ENCODE peak calls at places on chromosomes 1 and 21, in five cellular contexts. One of them, this sample, is unnamed.

GRCh38 chr1:195733826-195734225 is 874.4 kb downstream of the KCNT2 start:
- DNase-seq in adrenal gland: no peak
- DNase-seq in neuronal stem cell: no peak
- DNase-seq in CD8-positive, alpha-beta T cell: no peak
- DNase-seq in Panc1: no peak
- DNase-seq in this sample: peak; percentile 31

GRCh38 chr1:34929853-34930701 is 627 bp upstream of the DLGAP3 start:
- DNase-seq in adrenal gland: no peak
- DNase-seq in neuronal stem cell: peak; percentile 51
- DNase-seq in CD8-positive, alpha-beta T cell: no peak
- DNase-seq in Panc1: no peak
- DNase-seq in this sample: no peak

GRCh38 chr1:199931666-199932377 is 95.7 kb upstream of the NR5A2 start:
- DNase-seq in adrenal gland: no peak
- DNase-seq in neuronal stem cell: no peak
- DNase-seq in CD8-positive, alpha-beta T cell: no peak
- DNase-seq in Panc1: peak; percentile 52
- DNase-seq in this sample: no peak

GRCh38 chr1:164163291-164163845 is 395.6 kb upstream of the PBX1 start:
- DNase-seq in adrenal gland: no peak
- DNase-seq in neuronal stem cell: no peak
- DNase-seq in CD8-positive, alpha-beta T cell: no peak
- DNase-seq in Panc1: no peak
- DNase-seq in this sample: no peak

GRCh38 chr1:19057784-19058475 is 101.5 kb upstream of the IFFO2 start:
- DNase-seq in adrenal gland: no peak
- DNase-seq in neuronal stem cell: no peak
- DNase-seq in CD8-positive, alpha-beta T cell: no peak
- DNase-seq in Panc1: no peak
- DNase-seq in this sample: no peak

GRCh38 chr1:192565946-192566345 is 9.6 kb upstream of the RGS1 start:
- DNase-seq in adrenal gland: no peak
- DNase-seq in neuronal stem cell: no peak
- DNase-seq in CD8-positive, alpha-beta T cell: no peak
- DNase-seq in Panc1: no peak
- DNase-seq in this sample: no peak

GRCh38 chr1:203888807-203889251 is 27.4 kb downstream of the SNRPE start:
- DNase-seq in adrenal gland: no peak
- DNase-seq in neuronal stem cell: no peak
- DNase-seq in CD8-positive, alpha-beta T cell: no peak
- DNase-seq in Panc1: peak; percentile 56
- DNase-seq in this sample: no peak

GRCh38 chr1:53046930-53047329 is 15.1 kb upstream of the PODN start:
- DNase-seq in adrenal gland: no peak
- DNase-seq in neuronal stem cell: no peak
- DNase-seq in CD8-positive, alpha-beta T cell: no peak
- DNase-seq in Panc1: no peak
- DNase-seq in this sample: no peak

GRCh38 chr1:22053018-22053860 is 730 bp downstream of the CDC42 start:
- DNase-seq in adrenal gland: peak; percentile 66
- DNase-seq in neuronal stem cell: peak; percentile 53
- DNase-seq in CD8-positive, alpha-beta T cell: peak; percentile 19
- DNase-seq in Panc1: peak; percentile 36
- DNase-seq in this sample: no peak

GRCh38 chr21:15732290-15732995 is 2.7 kb downstream of the USP25 start:
- DNase-seq in adrenal gland: no peak
- DNase-seq in neuronal stem cell: no peak
- DNase-seq in CD8-positive, alpha-beta T cell: no peak
- DNase-seq in Panc1: no peak
- DNase-seq in this sample: no peak

GRCh38 chr1:212954514-212954913 is 4.2 kb downstream of the VASH2 start:
- DNase-seq in adrenal gland: no peak
- DNase-seq in neuronal stem cell: no peak
- DNase-seq in CD8-positive, alpha-beta T cell: no peak
- DNase-seq in Panc1: no peak
- DNase-seq in this sample: no peak

GRCh38 chr1:40372658-40373322 is 737 bp upstream of the SMAP2 start:
- DNase-seq in adrenal gland: peak; percentile 33
- DNase-seq in neuronal stem cell: no peak
- DNase-seq in CD8-positive, alpha-beta T cell: no peak
- DNase-seq in Panc1: no peak
- DNase-seq in this sample: no peak

GRCh38 chr1:198959032-198959431 is 320.2 kb downstream of the PTPRC start:
- DNase-seq in adrenal gland: no peak
- DNase-seq in neuronal stem cell: no peak
- DNase-seq in CD8-positive, alpha-beta T cell: no peak
- DNase-seq in Panc1: no peak
- DNase-seq in this sample: no peak

GRCh38 chr1:50333595-50333974 is 89.7 kb downstream of the DMRTA2 start:
- DNase-seq in adrenal gland: peak; percentile 16
- DNase-seq in neuronal stem cell: peak; percentile 57
- DNase-seq in CD8-positive, alpha-beta T cell: peak; percentile 9
- DNase-seq in Panc1: no peak
- DNase-seq in this sample: no peak

GRCh38 chr1:17958704-17959103 is 148.9 kb upstream of the IGSF21 start:
- DNase-seq in adrenal gland: no peak
- DNase-seq in neuronal stem cell: no peak
- DNase-seq in CD8-positive, alpha-beta T cell: no peak
- DNase-seq in Panc1: no peak
- DNase-seq in this sample: no peak

GRCh38 chr1:235675152-235675890 is 25.7 kb upstream of the GNG4 start:
- DNase-seq in adrenal gland: no peak
- DNase-seq in neuronal stem cell: no peak
- DNase-seq in CD8-positive, alpha-beta T cell: no peak
- DNase-seq in Panc1: no peak
- DNase-seq in this sample: no peak

GRCh38 chr1:160101037-160101716 is 2.8 kb upstream of the IGSF8 start:
- DNase-seq in adrenal gland: peak; percentile 85
- DNase-seq in neuronal stem cell: peak; percentile 73
- DNase-seq in CD8-positive, alpha-beta T cell: peak; percentile 54
- DNase-seq in Panc1: no peak
- DNase-seq in this sample: no peak

GRCh38 chr1:179310271-179310670 is 16.7 kb downstream of the SOAT1 start:
- DNase-seq in adrenal gland: no peak
- DNase-seq in neuronal stem cell: no peak
- DNase-seq in CD8-positive, alpha-beta T cell: no peak
- DNase-seq in Panc1: no peak
- DNase-seq in this sample: no peak

GRCh38 chr1:238951809-238952208 is 434.6 kb upstream of the CHRM3 start:
- DNase-seq in adrenal gland: peak; percentile 21
- DNase-seq in neuronal stem cell: no peak
- DNase-seq in CD8-positive, alpha-beta T cell: no peak
- DNase-seq in Panc1: peak; percentile 50
- DNase-seq in this sample: no peak

GRCh38 chr1:201463071-201463552 is 5.9 kb downstream of the PHLDA3 start:
- DNase-seq in adrenal gland: no peak
- DNase-seq in neuronal stem cell: no peak
- DNase-seq in CD8-positive, alpha-beta T cell: no peak
- DNase-seq in Panc1: no peak
- DNase-seq in this sample: no peak

GRCh38 chr1:6547301-6547700 is 7.0 kb downstream of the NOL9 start:
- DNase-seq in adrenal gland: no peak
- DNase-seq in neuronal stem cell: no peak
- DNase-seq in CD8-positive, alpha-beta T cell: no peak
- DNase-seq in Panc1: no peak
- DNase-seq in this sample: no peak

GRCh38 chr1:11617314-11617713 is 36.9 kb downstream of the FBXO2 start:
- DNase-seq in adrenal gland: no peak
- DNase-seq in neuronal stem cell: no peak
- DNase-seq in CD8-positive, alpha-beta T cell: no peak
- DNase-seq in Panc1: no peak
- DNase-seq in this sample: no peak

GRCh38 chr1:201813226-201813625 is 15.7 kb upstream of the IPO9 start:
- DNase-seq in adrenal gland: no peak
- DNase-seq in neuronal stem cell: no peak
- DNase-seq in CD8-positive, alpha-beta T cell: no peak
- DNase-seq in Panc1: no peak
- DNase-seq in this sample: no peak

GRCh38 chr1:11407301-11407994 is 71.5 kb upstream of the DISP3 start:
- DNase-seq in adrenal gland: no peak
- DNase-seq in neuronal stem cell: no peak
- DNase-seq in CD8-positive, alpha-beta T cell: no peak
- DNase-seq in Panc1: no peak
- DNase-seq in this sample: no peak

GRCh38 chr1:208595745-208596144 is 351.6 kb upstream of the PLXNA2 start:
- DNase-seq in adrenal gland: peak; percentile 55
- DNase-seq in neuronal stem cell: no peak
- DNase-seq in CD8-positive, alpha-beta T cell: no peak
- DNase-seq in Panc1: no peak
- DNase-seq in this sample: no peak

GRCh38 chr1:240998024-240998423 is 359.0 kb downstream of the RGS7 start:
- DNase-seq in adrenal gland: no peak
- DNase-seq in neuronal stem cell: no peak
- DNase-seq in CD8-positive, alpha-beta T cell: no peak
- DNase-seq in Panc1: no peak
- DNase-seq in this sample: no peak

GRCh38 chr1:29802181-29803068 is 566.1 kb downstream of the PTPRU start:
- DNase-seq in adrenal gland: no peak
- DNase-seq in neuronal stem cell: no peak
- DNase-seq in CD8-positive, alpha-beta T cell: no peak
- DNase-seq in Panc1: no peak
- DNase-seq in this sample: no peak

GRCh38 chr21:43740497-43741156 is 21.7 kb downstream of the PDXK start:
- DNase-seq in adrenal gland: no peak
- DNase-seq in neuronal stem cell: peak; percentile 53
- DNase-seq in CD8-positive, alpha-beta T cell: no peak
- DNase-seq in Panc1: no peak
- DNase-seq in this sample: no peak

GRCh38 chr1:98147280-98147679 is 226.4 kb upstream of the DPYD start:
- DNase-seq in adrenal gland: no peak
- DNase-seq in neuronal stem cell: no peak
- DNase-seq in CD8-positive, alpha-beta T cell: no peak
- DNase-seq in Panc1: no peak
- DNase-seq in this sample: no peak

GRCh38 chr1:21568006-21568746 is 59.0 kb downstream of the ALPL start:
- DNase-seq in adrenal gland: no peak
- DNase-seq in neuronal stem cell: no peak
- DNase-seq in CD8-positive, alpha-beta T cell: no peak
- DNase-seq in Panc1: no peak
- DNase-seq in this sample: no peak

GRCh38 chr1:23483327-23484252 is at the start of gene ASAP3:
- DNase-seq in adrenal gland: peak; percentile 75
- DNase-seq in neuronal stem cell: peak; percentile 38
- DNase-seq in CD8-positive, alpha-beta T cell: no peak
- DNase-seq in Panc1: no peak
- DNase-seq in this sample: no peak
- H3K4me1 ChIP-seq in adrenal gland: peaks cover 37% of the 10 kb centered on the region
- H3K4me1 ChIP-seq in neuronal stem cell: peaks cover 8% of the 10 kb centered on the region
- H3K4me1 ChIP-seq in CD8-positive, alpha-beta T cell: peaks cover 12% of the 10 kb centered on the region
- H3K4me1 ChIP-seq in Panc1: peaks cover 20% of the 10 kb centered on the region
- H3K4me1 ChIP-seq in this sample: peaks cover 5% of the 10 kb centered on the region

DNA sequence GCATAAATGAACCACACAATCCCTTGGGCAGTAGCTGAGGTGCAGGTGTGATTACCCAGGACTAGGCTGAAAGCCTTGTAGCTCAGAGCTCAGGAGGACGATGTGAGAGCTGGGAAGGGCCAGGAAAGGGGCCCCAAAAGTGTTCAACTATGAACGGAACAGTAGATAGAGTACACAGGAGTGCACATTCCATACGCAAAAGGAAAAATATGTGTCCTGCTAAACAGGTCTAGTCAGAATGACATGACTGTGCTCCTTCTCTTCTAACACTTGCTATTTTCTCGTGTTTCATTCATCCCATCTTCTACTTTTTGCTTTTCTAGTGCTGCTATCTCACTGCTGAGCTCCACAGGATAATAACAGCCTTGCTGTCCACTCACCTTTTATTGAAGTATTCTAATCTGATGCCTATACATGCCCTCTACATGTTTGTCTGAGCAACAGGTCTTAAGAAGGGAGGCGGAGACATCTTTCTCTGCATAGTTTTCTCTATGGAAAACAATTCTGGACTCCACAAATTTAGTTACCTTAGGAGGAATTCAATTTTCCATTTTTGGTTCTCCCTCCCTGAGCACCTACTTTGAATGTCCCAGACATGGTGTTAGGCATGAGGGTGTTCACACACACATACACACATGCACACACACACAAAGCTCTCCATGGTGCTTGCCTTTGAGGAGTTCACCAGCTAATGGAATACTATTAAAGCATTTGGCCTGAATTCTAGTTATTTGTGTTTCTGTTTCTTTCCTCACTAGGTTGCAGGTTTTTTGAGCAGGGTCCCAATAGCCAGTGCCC is 3.4 kb downstream of the S100A10 start:
- DNase-seq in adrenal gland: no peak
- DNase-seq in neuronal stem cell: no peak
- DNase-seq in CD8-positive, alpha-beta T cell: no peak
- DNase-seq in Panc1: no peak
- DNase-seq in this sample: no peak
- H3K27me3 ChIP-seq in adrenal gland: no peaks in the 10 kb centered on the region
- H3K27me3 ChIP-seq in neuronal stem cell: peaks cover 9% of the 10 kb centered on the region
- H3K27me3 ChIP-seq in CD8-positive, alpha-beta T cell: no peaks in the 10 kb centered on the region
- H3K27me3 ChIP-seq in Panc1: no peaks in the 10 kb centered on the region
- H3K27me3 ChIP-seq in this sample: no peaks in the 10 kb centered on the region

DNA sequence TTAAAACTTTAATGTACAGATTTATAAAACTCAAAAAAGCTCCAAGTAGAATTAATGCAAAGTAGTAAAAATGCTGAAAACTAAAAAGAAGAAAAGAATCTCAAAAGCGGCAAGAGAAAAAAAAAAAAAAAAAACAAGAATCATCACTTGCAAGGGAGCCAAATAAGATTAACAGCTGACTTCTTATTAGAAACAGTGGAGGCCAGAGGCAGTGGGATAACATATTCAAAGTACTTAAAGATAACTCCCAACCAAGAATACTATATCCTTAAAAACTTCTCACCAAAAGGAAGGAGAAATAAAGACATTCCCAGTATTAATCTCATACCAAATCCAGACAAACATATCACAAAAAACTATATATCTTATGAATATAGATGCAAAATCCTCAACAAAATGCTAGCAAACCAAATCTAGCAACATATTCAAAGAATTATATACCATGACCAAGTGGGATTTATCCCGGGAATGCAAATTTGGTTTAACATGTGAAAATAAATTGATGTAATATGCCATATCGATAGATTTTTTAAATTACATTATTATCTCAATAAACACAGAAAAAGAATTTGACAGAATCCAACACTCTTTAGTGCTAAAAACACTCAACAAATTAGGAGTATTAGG is 62.7 kb downstream of the CAMK2N1 start:
- DNase-seq in adrenal gland: no peak
- DNase-seq in neuronal stem cell: no peak
- DNase-seq in CD8-positive, alpha-beta T cell: no peak
- DNase-seq in Panc1: no peak
- DNase-seq in this sample: no peak
- H3K27ac ChIP-seq in adrenal gland: no peak overlapping the region
- H3K27ac ChIP-seq in neuronal stem cell: no peak overlapping the region
- H3K27ac ChIP-seq in CD8-positive, alpha-beta T cell: no peak overlapping the region
- H3K27ac ChIP-seq in Panc1: no peak overlapping the region
- H3K27ac ChIP-seq in this sample: no peak overlapping the region

DNA sequence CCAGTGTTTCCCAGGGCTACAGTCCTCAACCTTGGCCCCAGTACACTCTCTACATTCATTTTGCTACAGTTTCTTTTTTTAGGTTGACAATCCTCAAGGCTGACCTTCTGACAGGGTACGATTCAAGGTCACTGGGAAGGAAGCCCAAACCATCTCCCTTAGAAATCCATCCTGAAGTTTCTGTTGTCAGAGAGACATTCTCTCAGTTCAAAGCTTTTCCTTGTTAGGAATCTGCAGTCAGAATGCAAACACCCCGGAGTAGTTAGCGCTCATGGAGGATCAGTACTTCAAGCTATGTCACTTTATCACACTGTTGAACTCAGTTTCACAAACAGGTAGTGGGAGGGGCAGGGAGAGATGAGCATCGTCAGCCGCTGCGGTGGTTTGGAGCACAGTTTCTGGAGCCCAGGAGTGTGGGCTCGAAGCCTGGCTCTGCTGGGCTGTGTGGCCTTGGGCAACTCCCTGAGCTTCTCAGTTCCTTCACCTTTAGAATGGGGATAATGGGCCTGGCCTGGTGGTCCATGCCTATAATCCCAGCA is 4.2 kb downstream of the SLC2A5 start:
- DNase-seq in adrenal gland: no peak
- DNase-seq in neuronal stem cell: no peak
- DNase-seq in CD8-positive, alpha-beta T cell: no peak
- DNase-seq in Panc1: no peak
- DNase-seq in this sample: no peak
- H3K4me1 ChIP-seq in adrenal gland: peaks cover 38% of the 10 kb centered on the region
- H3K4me1 ChIP-seq in neuronal stem cell: peaks cover 10% of the 10 kb centered on the region
- H3K4me1 ChIP-seq in CD8-positive, alpha-beta T cell: no peaks in the 10 kb centered on the region
- H3K4me1 ChIP-seq in Panc1: no peaks in the 10 kb centered on the region
- H3K4me1 ChIP-seq in this sample: no peaks in the 10 kb centered on the region